ENCODE peak calls at places on chromosomes 6 and 20, in nine cellular contexts. L, I, Q, C, T, Z, K, O and A are unnamed samples.

GRCh38 chr20:37630993-37631392 is 62.8 kb upstream of the CTNNBL1 start:
- DNase-seq in Z (no peak), K (no peak), I (no peak), C (no peak), L (no peak), T (no peak), O (no peak), Q (no peak), A (no peak)

GRCh38 chr6:52285174-52286068 is 879 bp upstream of the MCM3 start:
- DNase-seq in K (no peak), O (peak; percentile 30), I (no peak), T (no peak), L (no peak), C (no peak), Q (no peak), Z (no peak), A (no peak)

GRCh38 chr6:89369009-89369408 is 16.5 kb upstream of the UBE2J1 start:
- DNase-seq in T (peak; percentile 73), L (no peak), Z (no peak), I (peak; percentile 76), K (no peak), C (no peak), O (peak; percentile 35), Q (no peak), A (peak; percentile 66)

GRCh38 chr6:107418118-107418517 is 41.2 kb downstream of the PDSS2 start:
- DNase-seq in Z (peak; percentile 3), O (peak; percentile 11), T (no peak), C (no peak), I (no peak), L (no peak), K (no peak), Q (no peak), A (no peak)

GRCh38 chr20:48846516-48847492 is 19.0 kb upstream of the PREX1 start:
- DNase-seq in C (no peak), O (no peak), I (no peak), T (no peak), K (no peak), L (peak; percentile 93), Q (peak; percentile 19), Z (no peak), A (no peak)

GRCh38 chr20:9200196-9200595 is 131.3 kb downstream of the PLCB4 start:
- DNase-seq in O (no peak), K (no peak), T (no peak), Q (no peak), L (no peak), Z (no peak), I (no peak), C (no peak), A (no peak)

GRCh38 chr6:55827818-55828522 is 47.4 kb downstream of the BMP5 start:
- DNase-seq in L (no peak), T (no peak), O (peak; percentile 10), C (no peak), I (no peak), K (no peak), Q (no peak), Z (no peak), A (no peak)

GRCh38 chr6:81002126-81002525 is 750.4 kb downstream of the TENT5A start:
- DNase-seq in O (no peak), C (no peak), Z (no peak), L (no peak), T (no peak), K (no peak), Q (no peak), I (no peak), A (no peak)

GRCh38 chr20:46512943-46513844 is at the start of gene ZNF334:
- DNase-seq in C (peak; percentile 77), Z (no peak), O (peak; percentile 69), T (peak; percentile 87), L (no peak), K (no peak), I (peak; percentile 62), Q (peak; percentile 62), A (peak; percentile 80)

GRCh38 chr20:34639755-34640222 is 37.1 kb downstream of the PIGU start:
- DNase-seq in L (no peak), O (peak; percentile 58), I (peak; percentile 29), C (no peak), Z (no peak), T (no peak), K (no peak), Q (no peak), A (no peak)

GRCh38 chr20:4160761-4161305 is 145.5 kb upstream of the RNF24 start:
- DNase-seq in Z (no peak), K (no peak), O (peak; percentile 37), C (peak; percentile 82), T (peak; percentile 70), I (no peak), L (no peak), Q (no peak), A (no peak)

GRCh38 chr6:93468291-93468690 is 48.9 kb upstream of the EPHA7 start:
- DNase-seq in K (no peak), I (no peak), Q (peak; percentile 3), L (no peak), C (no peak), O (no peak), T (no peak), Z (no peak), A (no peak)

GRCh38 chr6:158205220-158205944 is 37.2 kb downstream of the GTF2H5 start:
- DNase-seq in O (peak; percentile 65), Q (no peak), L (no peak), C (no peak), T (no peak), Z (no peak), I (peak; percentile 40), K (peak; percentile 8), A (no peak)

GRCh38 chr6:7787137-7787575 is 61.3 kb downstream of the BMP6 start:
- DNase-seq in Q (no peak), Z (no peak), C (no peak), L (no peak), I (no peak), O (no peak), T (peak; percentile 44), K (no peak), A (no peak)

GRCh38 chr6:117110146-117110545 is 155.2 kb upstream of the VGLL2 start:
- DNase-seq in T (no peak), K (no peak), C (no peak), Q (no peak), I (no peak), O (no peak), Z (no peak), L (no peak), A (no peak)

GRCh38 chr6:22349051-22349450 is 52.2 kb upstream of the PRL start:
- DNase-seq in T (no peak), I (no peak), L (no peak), Q (no peak), K (no peak), O (no peak), Z (no peak), C (no peak), A (no peak)
- TF ChIP-seq POLR2A in T (no peak), I (no peak), L (no peak), Q (no peak), K (no peak), O (no peak), Z (no peak), C (no peak), A (no peak)

GRCh38 chr6:79079425-79080130 is 1.5 kb upstream of the PHIP start:
- DNase-seq in Q (no peak), L (no peak), T (no peak), O (no peak), K (no peak), Z (no peak), C (no peak), I (no peak), A (no peak)
- H3K4me3 ChIP-seq in Q (peak overlapping the region; percentile 98), L (peak overlapping the region; percentile 74), T (peak overlapping the region; percentile 97), O (peak overlapping the region; percentile 91), K (peak overlapping the region; percentile 72), Z (peak overlapping the region; percentile 89), C (peak overlapping the region; percentile 84), I (peak overlapping the region; percentile 90), A (peak overlapping the region; percentile 81)

GRCh38 chr20:53805895-53806384 is 212.3 kb upstream of the ZNF217 start:
- DNase-seq in Q (no peak), C (no peak), O (no peak), L (no peak), K (no peak), T (no peak), Z (peak; percentile 82), I (no peak), A (no peak)

GRCh38 chr20:53803492-53804155 is 210.0 kb upstream of the ZNF217 start:
- DNase-seq in C (no peak), O (no peak), Q (no peak), I (no peak), T (no peak), K (no peak), Z (no peak), L (no peak), A (no peak)

GRCh38 chr20:53806683-53807401 is 213.2 kb upstream of the ZNF217 start:
- DNase-seq in K (no peak), I (no peak), Q (no peak), L (no peak), Z (no peak), T (no peak), O (no peak), C (no peak), A (no peak)

GRCh38 chr20:53801609-53802370 is 208.2 kb upstream of the ZNF217 start:
- DNase-seq in Z (no peak), O (no peak), L (no peak), I (no peak), C (no peak), Q (no peak), T (no peak), K (no peak), A (no peak)

DNA sequence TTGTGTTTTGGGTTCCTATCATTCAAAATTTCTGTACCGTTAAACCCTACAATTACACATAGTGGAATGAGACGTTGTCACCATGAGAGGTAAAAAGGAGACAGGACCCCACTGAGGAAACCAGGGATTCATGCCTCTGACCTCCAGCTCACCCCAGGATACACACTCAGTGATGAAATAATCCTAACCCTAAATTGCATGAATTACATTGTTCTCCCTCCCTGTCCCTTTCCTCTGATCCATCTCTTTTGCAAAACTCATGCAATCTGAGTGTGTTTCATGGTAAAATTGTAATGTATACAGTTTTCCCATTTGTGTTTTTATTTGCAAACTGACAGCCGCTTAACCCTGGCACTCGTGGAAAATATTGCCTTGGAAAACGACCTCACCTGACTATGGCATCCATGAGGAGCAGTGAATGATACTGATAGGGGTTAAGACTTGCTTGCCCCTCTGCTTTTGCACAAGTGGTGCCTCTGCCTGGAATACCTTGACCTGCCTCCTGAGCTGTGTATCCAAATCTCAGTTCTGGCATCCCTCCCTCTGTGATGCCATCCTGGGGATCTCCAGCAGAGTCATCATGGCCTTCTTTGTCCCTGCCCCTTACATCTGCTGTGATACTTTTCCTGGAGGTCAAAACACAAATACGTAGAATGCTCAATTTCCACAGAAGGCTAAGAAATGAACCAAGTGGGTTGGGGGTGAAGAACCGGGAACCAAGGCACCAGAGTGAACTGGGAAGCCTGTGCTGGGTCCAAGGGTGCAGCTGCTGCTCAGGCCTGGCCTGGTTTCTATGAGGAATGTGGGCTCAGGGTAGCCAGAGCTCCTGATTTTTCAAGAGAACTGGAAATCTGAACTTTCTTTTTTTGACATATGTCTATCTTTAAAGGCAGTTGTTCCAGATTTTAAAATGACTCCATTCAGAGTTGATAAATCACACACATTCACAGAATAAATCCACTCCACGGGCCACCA is 211.6 kb upstream of the ZNF217 start:
- DNase-seq in L (no peak), O (no peak), Z (peak; percentile 47), C (no peak), Q (no peak), K (no peak), I (no peak), T (no peak), A (no peak)
- TF ChIP-seq POLR2A in L (no peak), O (no peak), Z (no peak), C (no peak), Q (no peak), K (no peak), I (no peak), T (no peak), A (no peak)

GRCh38 chr20:16709017-16709416 is 20.8 kb upstream of the SNRPB2 start:
- DNase-seq in C (no peak), Z (no peak), K (no peak), L (no peak), I (no peak), O (no peak), T (no peak), Q (no peak), A (no peak)
- H3K4me3 ChIP-seq in C (no peak overlapping the region), Z (no peak overlapping the region), K (no peak overlapping the region), L (no peak overlapping the region), I (no peak overlapping the region), O (no peak overlapping the region), T (no peak overlapping the region), Q (no peak overlapping the region), A (no peak overlapping the region)